ENCODE peak calls at places on chromosomes 13 and 19, in nine cellular contexts. M is psoas muscle, R is upper lobe of left lung, F is esophagus squamous epithelium, T is transverse colon, I is thoracic aorta, K is ovary, Y is left ventricle myocardium inferior, O is mucosa of descending colon. S is an unnamed sample.
A peak's percentile ranks its signal among the peaks of the same experiment; 100 is the strongest.

GRCh38 chr19:383922-384800 is 24.8 kb downstream of the C2CD4C start:
- DNase-seq in R (peak; percentile 21), Y (no peak), I (no peak), F (no peak), K (no peak), T (no peak), M (no peak), O (no peak), S (no peak)

GRCh38 chr13:100875392-100876043 is 200.9 kb upstream of the TMTC4 start:
- DNase-seq in T (no peak), K (no peak), I (no peak), F (no peak), M (no peak), Y (no peak), O (no peak), R (no peak), S (no peak)

GRCh38 chr13:60448907-60449510 is 52.0 kb downstream of the TDRD3 start:
- DNase-seq in O (peak; percentile 66), F (no peak), I (no peak), M (no peak), Y (no peak), T (no peak), R (no peak), K (no peak), S (no peak)

GRCh38 chr19:55156202-55157063 is 1.1 kb downstream of the TNNI3 start:
- DNase-seq in I (no peak), M (peak; percentile 81), K (no peak), R (peak; percentile 55), F (no peak), Y (peak; percentile 63), O (peak; percentile 77), T (peak; percentile 74), S (peak; percentile 90)

GRCh38 chr19:17719730-17720486 is 628 bp downstream of the MAP1S start:
- DNase-seq in O (peak; percentile 38), F (no peak), I (no peak), T (peak; percentile 65), R (peak; percentile 78), Y (no peak), K (peak; percentile 50), M (no peak), S (no peak)

GRCh38 chr13:89574077-89574476 is 1773.4 kb upstream of the MIR17HG start:
- DNase-seq in T (no peak), F (no peak), I (no peak), O (no peak), Y (no peak), K (no peak), M (no peak), R (no peak), S (no peak)

GRCh38 chr19:32708457-32708856 is 11.1 kb upstream of the TDRD12 start:
- DNase-seq in R (peak; percentile 43), M (no peak), K (no peak), F (no peak), T (no peak), O (no peak), I (no peak), Y (no peak), S (no peak)

GRCh38 chr13:33186851-33187250 is 98.7 kb downstream of the STARD13 start:
- DNase-seq in Y (no peak), M (no peak), I (no peak), R (no peak), T (no peak), K (no peak), F (no peak), O (no peak), S (no peak)

GRCh38 chr19:2540646-2541454 is 64.9 kb downstream of the GADD45B start:
- DNase-seq in T (peak; percentile 82), K (peak; percentile 81), M (peak; percentile 95), O (peak; percentile 55), Y (peak; percentile 93), I (peak; percentile 75), R (peak; percentile 93), F (no peak), S (peak; percentile 96)

GRCh38 chr13:93118081-93118615 is 108.5 kb upstream of the GPC6 start:
- DNase-seq in Y (no peak), M (no peak), T (no peak), I (no peak), R (no peak), O (no peak), F (no peak), K (no peak), S (no peak)

GRCh38 chr19:16571689-16572331 is 405 bp downstream of the SLC35E1 start:
- DNase-seq in M (peak; percentile 69), Y (no peak), F (no peak), O (no peak), R (no peak), I (no peak), T (peak; percentile 51), K (no peak), S (no peak)

GRCh38 chr13:95530178-95530577 is 22.3 kb upstream of the CLDN10 start:
- DNase-seq in F (no peak), Y (no peak), K (no peak), R (peak; percentile 84), I (no peak), M (no peak), T (no peak), O (no peak), S (no peak)

GRCh38 chr13:65965496-65965895 is 1264.6 kb downstream of the PCDH9 start:
- DNase-seq in Y (no peak), M (no peak), R (no peak), T (no peak), F (no peak), I (no peak), K (no peak), O (no peak), S (no peak)

GRCh38 chr13:39394811-39395685 is 207.9 kb downstream of the LHFPL6 start:
- DNase-seq in T (no peak), F (no peak), K (no peak), Y (peak; percentile 27), M (no peak), O (no peak), R (no peak), I (no peak), S (no peak)

GRCh38 chr19:3375221-3376088 is 9.1 kb downstream of the NFIC start:
- DNase-seq in M (peak; percentile 99), K (peak; percentile 88), F (no peak), T (peak; percentile 65), O (no peak), I (peak; percentile 81), R (peak; percentile 70), Y (peak; percentile 87), S (no peak)

GRCh38 chr19:17058236-17058635 is 17.0 kb downstream of the HAUS8 start:
- DNase-seq in F (no peak), Y (no peak), O (no peak), T (no peak), I (no peak), M (no peak), K (no peak), R (no peak), S (no peak)

GRCh38 chr19:8900421-8900820 is 68.2 kb downstream of the MBD3L1 start:
- DNase-seq in I (no peak), T (no peak), R (no peak), F (no peak), K (no peak), Y (no peak), M (no peak), O (no peak), S (no peak)

DNA sequence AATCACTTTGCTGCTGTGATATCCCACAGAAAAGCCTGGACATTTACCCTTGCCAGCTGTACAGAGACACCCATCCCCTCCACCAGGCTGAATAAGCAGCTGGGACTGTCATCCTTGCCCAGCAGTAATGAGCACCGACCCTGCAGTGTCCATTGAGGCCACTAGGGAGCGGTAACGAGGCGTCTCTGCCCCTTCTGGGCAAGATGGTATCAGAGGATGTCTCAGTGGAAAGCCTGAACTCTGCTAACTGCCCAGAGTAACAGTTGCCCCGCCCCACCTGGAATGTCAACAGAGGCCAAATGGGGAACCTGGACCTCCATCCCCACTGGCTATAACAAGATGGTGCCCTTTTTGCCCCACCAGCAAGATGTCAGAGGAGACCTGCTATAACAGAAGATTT is 22.8 kb upstream of the CEACAM20 start:
- DNase-seq in F (no peak), R (no peak), O (peak; percentile 43), I (no peak), K (no peak), T (peak; percentile 26), M (no peak), Y (no peak), S (no peak)
- H3K4me3 ChIP-seq in F (no peak overlapping the region), R (no peak overlapping the region), O (no peak overlapping the region), I (no peak overlapping the region), K (no peak overlapping the region), T (no peak overlapping the region), M (no peak overlapping the region), Y (no peak overlapping the region), S (no peak overlapping the region)

DNA sequence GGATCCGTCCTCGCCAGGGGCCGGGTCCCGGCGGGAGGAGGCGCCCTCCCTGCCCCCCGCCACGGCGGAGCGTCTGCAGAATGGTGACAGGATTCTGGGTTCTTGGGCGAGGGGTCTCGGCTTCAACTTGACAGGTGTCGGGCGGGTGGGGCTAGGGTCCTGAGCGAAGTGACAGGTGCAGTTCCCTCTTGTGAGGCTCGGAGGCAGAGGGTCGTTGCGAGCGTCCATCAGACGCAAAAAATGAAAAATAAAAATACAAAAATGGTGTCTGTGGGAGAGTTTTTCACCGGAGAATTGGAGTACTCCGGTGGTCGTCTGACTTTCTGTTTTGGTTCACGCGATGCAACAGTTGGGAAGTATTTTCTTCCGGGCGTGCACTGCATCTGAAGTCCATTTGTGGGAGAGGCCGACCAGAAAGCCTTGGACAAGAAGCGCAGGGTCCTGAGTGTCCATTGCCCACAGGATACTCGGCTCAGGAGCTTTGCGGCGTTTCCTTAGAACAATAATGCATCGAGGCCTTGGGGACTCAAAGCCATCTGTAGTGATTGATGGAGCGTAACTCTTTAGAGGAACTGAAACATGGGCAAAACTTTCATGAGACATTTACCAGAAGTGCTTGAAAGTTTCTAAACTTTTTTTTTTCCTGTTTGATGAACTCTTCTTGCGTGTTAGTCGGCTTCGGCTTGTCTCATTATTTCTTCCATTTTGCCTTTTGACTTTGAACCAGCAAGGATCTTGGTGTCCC is 753 bp downstream of the RB1 start:
- DNase-seq in T (peak; percentile 57), Y (peak; percentile 36), R (peak; percentile 48), F (no peak), M (peak; percentile 57), I (no peak), O (peak; percentile 58), K (peak; percentile 48), S (no peak)
- TF ChIP-seq CTCF in T (no peak), Y (no peak), R (no peak), F (no peak), M (no peak), I (no peak), O (no peak), K (no peak), S (no peak)

GRCh38 chr19:44176590-44176989 is 11.7 kb downstream of the ZNF226 start:
- DNase-seq in K (no peak), I (no peak), T (no peak), Y (no peak), M (no peak), O (no peak), F (no peak), R (no peak), S (no peak)
- H3K9me3 ChIP-seq in K (peaks cover 64% of the 10 kb centered on the region), I (peaks cover 91% of the 10 kb centered on the region), T (peaks cover 90% of the 10 kb centered on the region), Y (peaks cover 100% of the 10 kb centered on the region), M (peaks cover 88% of the 10 kb centered on the region), O (peaks cover 99% of the 10 kb centered on the region), F (peaks cover 100% of the 10 kb centered on the region), R (peaks cover 79% of the 10 kb centered on the region), S (peaks cover 12% of the 10 kb centered on the region)

DNA sequence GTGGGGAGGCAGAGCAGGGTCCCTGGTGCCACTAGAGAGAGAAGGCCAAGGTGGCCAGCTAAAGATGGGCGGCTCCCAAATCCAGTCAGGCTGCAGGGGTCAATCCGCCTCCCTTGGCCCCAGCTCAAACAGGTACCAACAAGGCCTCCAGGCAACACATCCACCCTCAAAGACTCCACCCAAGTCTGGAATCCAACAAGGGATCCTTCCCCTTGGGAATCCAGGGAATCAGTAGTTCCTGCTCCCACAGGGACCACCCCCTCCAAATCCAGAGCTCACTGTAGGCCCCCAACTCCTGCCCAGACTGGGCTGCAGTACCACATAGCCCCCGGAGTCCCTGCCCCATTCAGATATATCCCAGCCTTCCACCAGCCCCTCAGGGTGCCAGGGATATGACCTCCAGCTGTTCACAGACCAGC is 3.3 kb downstream of the ERF start:
- DNase-seq in O (no peak), M (no peak), F (no peak), R (no peak), T (no peak), I (no peak), Y (no peak), K (peak; percentile 51), S (no peak)
- H3K4me3 ChIP-seq in O (no peak overlapping the region), M (peak overlapping the region; percentile 95), F (peak overlapping the region; percentile 97), R (no peak overlapping the region), T (no peak overlapping the region), I (peak overlapping the region; percentile 99), Y (peak overlapping the region; percentile 97), K (no peak overlapping the region), S (peak overlapping the region; percentile 79)

S was measured in RWPE2.